ENCODE peak calls at places on chromosomes 16 and 17, in eight cellular contexts. One of them, this sample, is unnamed.

GRCh38 chr16:56448005-56448404 is 3.1 kb downstream of the NUDT21 start:
- DNase-seq in A549: no peak
- DNase-seq in AG04450: no peak
- DNase-seq in B cell: no peak
- DNase-seq in left ventricle myocardium inferior: no peak
- DNase-seq in lower leg skin: no peak
- DNase-seq in epithelial cell of esophagus: no peak
- DNase-seq in PC-3: no peak
- DNase-seq in this sample: no peak

GRCh38 chr17:48515925-48516900 is 14.6 kb downstream of the HOXB1 start:
- DNase-seq in PC-3: no peak
- DNase-seq in epithelial cell of esophagus: no peak
- DNase-seq in lower leg skin: no peak
- DNase-seq in left ventricle myocardium inferior: no peak
- DNase-seq in A549: no peak
- DNase-seq in AG04450: no peak
- DNase-seq in B cell: no peak
- DNase-seq in this sample: no peak

GRCh38 chr17:3828151-3828851 is 17.7 kb downstream of the NCBP3 start:
- DNase-seq in left ventricle myocardium inferior: no peak
- DNase-seq in epithelial cell of esophagus: no peak
- DNase-seq in lower leg skin: no peak
- DNase-seq in AG04450: peak
- DNase-seq in A549: no peak
- DNase-seq in PC-3: no peak
- DNase-seq in B cell: no peak
- DNase-seq in this sample: no peak

GRCh38 chr16:72740346-72740745 is 307.6 kb downstream of the ZFHX3 start:
- DNase-seq in A549: no peak
- DNase-seq in B cell: no peak
- DNase-seq in left ventricle myocardium inferior: no peak
- DNase-seq in lower leg skin: no peak
- DNase-seq in PC-3: peak
- DNase-seq in AG04450: peak
- DNase-seq in epithelial cell of esophagus: no peak
- DNase-seq in this sample: no peak

GRCh38 chr17:48624544-48625501 is 1.3 kb downstream of the HOXB9 start:
- DNase-seq in AG04450: no peak
- DNase-seq in B cell: peak
- DNase-seq in A549: peak
- DNase-seq in epithelial cell of esophagus: no peak
- DNase-seq in lower leg skin: no peak
- DNase-seq in PC-3: peak
- DNase-seq in left ventricle myocardium inferior: no peak
- DNase-seq in this sample: no peak

GRCh38 chr17:32815460-32815859 is 61.5 kb downstream of the MYO1D start:
- DNase-seq in lower leg skin: no peak
- DNase-seq in left ventricle myocardium inferior: no peak
- DNase-seq in PC-3: no peak
- DNase-seq in A549: no peak
- DNase-seq in epithelial cell of esophagus: no peak
- DNase-seq in B cell: no peak
- DNase-seq in AG04450: no peak
- DNase-seq in this sample: no peak

GRCh38 chr17:45123930-45124796 is 8.2 kb downstream of the PLCD3 start:
- DNase-seq in lower leg skin: peak
- DNase-seq in left ventricle myocardium inferior: no peak
- DNase-seq in A549: peak
- DNase-seq in PC-3: peak
- DNase-seq in AG04450: peak
- DNase-seq in B cell: no peak
- DNase-seq in epithelial cell of esophagus: peak
- DNase-seq in this sample: no peak

GRCh38 chr16:9139965-9140364 is 48.5 kb downstream of the HAPSTR1 start:
- DNase-seq in PC-3: peak
- DNase-seq in left ventricle myocardium inferior: no peak
- DNase-seq in epithelial cell of esophagus: peak
- DNase-seq in lower leg skin: no peak
- DNase-seq in B cell: peak
- DNase-seq in AG04450: no peak
- DNase-seq in A549: no peak
- DNase-seq in this sample: no peak

GRCh38 chr17:16470302-16470701 is 21.7 kb downstream of the LRRC75A start:
- DNase-seq in left ventricle myocardium inferior: no peak
- DNase-seq in A549: no peak
- DNase-seq in epithelial cell of esophagus: no peak
- DNase-seq in B cell: no peak
- DNase-seq in PC-3: no peak
- DNase-seq in AG04450: no peak
- DNase-seq in lower leg skin: no peak
- DNase-seq in this sample: no peak

GRCh38 chr17:83024205-83024971 is 55.0 kb upstream of the METRNL start:
- DNase-seq in B cell: no peak
- DNase-seq in lower leg skin: no peak
- DNase-seq in epithelial cell of esophagus: no peak
- DNase-seq in PC-3: no peak
- DNase-seq in AG04450: no peak
- DNase-seq in A549: no peak
- DNase-seq in left ventricle myocardium inferior: no peak
- DNase-seq in this sample: no peak

DNA sequence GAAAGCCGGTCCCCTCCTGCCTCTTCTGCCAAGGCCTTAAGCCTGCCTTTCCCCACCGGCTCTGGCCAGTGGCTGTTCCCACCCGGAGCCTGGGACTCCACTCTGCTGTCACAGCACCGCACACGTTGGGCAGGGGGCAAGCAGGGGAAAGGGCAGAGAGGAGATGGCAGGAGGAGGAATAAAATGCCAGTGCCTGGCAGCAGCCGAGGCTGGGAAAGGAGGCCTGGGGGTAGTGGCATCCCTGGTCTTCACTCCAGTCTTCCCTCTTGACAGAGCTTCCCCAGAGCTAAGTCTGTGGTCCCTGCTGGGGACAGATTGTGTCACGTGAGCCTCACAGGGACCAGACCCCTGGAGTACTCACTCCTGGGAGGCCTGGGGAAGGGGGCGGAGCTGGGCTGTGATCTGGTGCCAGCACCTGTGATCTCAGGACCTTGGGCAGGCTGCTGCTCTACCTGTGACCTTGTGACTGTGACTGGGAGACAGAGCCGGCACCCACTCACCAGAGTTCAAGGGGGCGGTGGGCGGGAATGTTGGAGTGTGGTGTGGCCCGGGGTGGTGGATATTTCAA is 97.2 kb upstream of the GSE1 start:
- DNase-seq in A549: no peak
- DNase-seq in B cell: no peak
- DNase-seq in left ventricle myocardium inferior: no peak
- DNase-seq in lower leg skin: no peak
- DNase-seq in PC-3: no peak
- DNase-seq in epithelial cell of esophagus: no peak
- DNase-seq in AG04450: no peak
- DNase-seq in this sample: no peak
- TF ChIP-seq CTCF in A549: no peak
- TF ChIP-seq CTCF in B cell: no peak
- TF ChIP-seq CTCF in left ventricle myocardium inferior: no peak
- TF ChIP-seq CTCF in lower leg skin: no peak
- TF ChIP-seq CTCF in PC-3: no peak
- TF ChIP-seq CTCF in epithelial cell of esophagus: no peak
- TF ChIP-seq CTCF in AG04450: no peak
- TF ChIP-seq CTCF in this sample: no peak

DNA sequence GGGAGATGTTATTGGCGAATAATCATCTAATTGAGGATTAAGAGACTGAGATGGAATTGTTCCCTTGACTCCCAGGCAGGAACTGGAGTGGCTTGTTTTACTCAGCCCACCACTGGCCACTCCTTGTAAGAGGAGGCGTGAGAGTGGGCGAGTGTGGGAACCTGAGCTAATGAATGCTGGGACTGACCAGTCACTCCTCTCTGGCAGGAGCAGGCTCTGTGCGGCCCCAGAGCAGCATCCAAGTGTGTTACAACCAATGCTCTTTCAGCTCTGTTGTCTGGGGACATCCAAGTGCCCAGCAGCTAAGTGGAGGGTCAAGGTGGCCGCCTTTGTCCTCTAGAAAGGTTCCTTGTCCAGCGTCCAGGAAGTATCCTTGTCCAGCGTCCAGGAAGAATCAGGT is 739.9 kb downstream of the CDH8 start:
- DNase-seq in B cell: no peak
- DNase-seq in lower leg skin: no peak
- DNase-seq in left ventricle myocardium inferior: no peak
- DNase-seq in A549: no peak
- DNase-seq in epithelial cell of esophagus: no peak
- DNase-seq in AG04450: no peak
- DNase-seq in PC-3: no peak
- DNase-seq in this sample: no peak
- TF ChIP-seq CTCF in B cell: no peak
- TF ChIP-seq CTCF in lower leg skin: no peak
- TF ChIP-seq CTCF in left ventricle myocardium inferior: no peak
- TF ChIP-seq CTCF in A549: no peak
- TF ChIP-seq CTCF in epithelial cell of esophagus: no peak
- TF ChIP-seq CTCF in AG04450: no peak
- TF ChIP-seq CTCF in PC-3: no peak
- TF ChIP-seq CTCF in this sample: no peak

DNA sequence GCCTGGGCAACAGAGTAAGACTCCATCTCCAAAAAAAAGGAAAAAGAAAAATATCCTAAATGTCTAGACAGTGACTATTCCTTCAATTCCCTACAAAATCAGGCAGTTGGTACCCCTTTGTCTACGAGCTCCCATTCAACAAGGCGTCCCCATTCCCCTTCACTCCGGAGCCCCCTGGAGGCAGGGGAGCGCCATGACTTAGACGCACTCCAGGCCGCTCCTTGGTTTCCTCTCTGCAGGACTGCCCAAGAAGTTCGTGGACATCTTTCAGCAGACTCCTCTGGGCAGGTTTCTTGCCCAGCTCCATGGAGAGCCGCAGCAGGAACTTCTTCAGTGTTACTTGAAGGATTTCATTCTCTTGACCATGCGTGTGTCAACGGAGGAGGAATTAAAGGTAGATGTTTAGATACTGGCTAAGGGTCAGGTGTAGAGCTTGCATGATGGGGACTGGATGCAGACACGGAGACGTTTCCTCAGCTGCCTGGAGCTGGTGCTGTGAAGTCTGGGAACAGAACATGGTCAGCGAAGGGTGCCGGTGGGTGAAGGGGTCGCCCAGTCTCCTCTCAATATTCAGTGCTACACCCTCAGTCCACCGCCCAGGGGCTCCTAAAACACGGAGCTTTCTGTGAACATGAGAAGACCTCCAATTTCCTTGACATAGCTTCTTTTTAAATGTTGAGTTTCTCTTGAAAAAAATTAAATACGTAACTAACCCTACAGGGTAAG is 53.3 kb upstream of the ENDOV start:
- DNase-seq in B cell: no peak
- DNase-seq in AG04450: no peak
- DNase-seq in left ventricle myocardium inferior: no peak
- DNase-seq in PC-3: peak
- DNase-seq in A549: peak
- DNase-seq in lower leg skin: no peak
- DNase-seq in epithelial cell of esophagus: peak
- DNase-seq in this sample: no peak
- TF ChIP-seq CTCF in B cell: peak
- TF ChIP-seq CTCF in AG04450: peak
- TF ChIP-seq CTCF in left ventricle myocardium inferior: peak
- TF ChIP-seq CTCF in PC-3: peak
- TF ChIP-seq CTCF in A549: peak
- TF ChIP-seq CTCF in lower leg skin: no peak
- TF ChIP-seq CTCF in epithelial cell of esophagus: peak
- TF ChIP-seq CTCF in this sample: peak

GRCh38 chr16:63458842-63459241 is 1422.6 kb upstream of the CDH8 start:
- DNase-seq in PC-3: no peak
- DNase-seq in lower leg skin: no peak
- DNase-seq in A549: no peak
- DNase-seq in epithelial cell of esophagus: no peak
- DNase-seq in left ventricle myocardium inferior: no peak
- DNase-seq in AG04450: no peak
- DNase-seq in B cell: no peak
- DNase-seq in this sample: no peak

GRCh38 chr16:63457869-63458268 is 1421.6 kb upstream of the CDH8 start:
- DNase-seq in A549: no peak
- DNase-seq in left ventricle myocardium inferior: no peak
- DNase-seq in B cell: no peak
- DNase-seq in epithelial cell of esophagus: no peak
- DNase-seq in AG04450: no peak
- DNase-seq in PC-3: no peak
- DNase-seq in lower leg skin: no peak
- DNase-seq in this sample: no peak

DNA sequence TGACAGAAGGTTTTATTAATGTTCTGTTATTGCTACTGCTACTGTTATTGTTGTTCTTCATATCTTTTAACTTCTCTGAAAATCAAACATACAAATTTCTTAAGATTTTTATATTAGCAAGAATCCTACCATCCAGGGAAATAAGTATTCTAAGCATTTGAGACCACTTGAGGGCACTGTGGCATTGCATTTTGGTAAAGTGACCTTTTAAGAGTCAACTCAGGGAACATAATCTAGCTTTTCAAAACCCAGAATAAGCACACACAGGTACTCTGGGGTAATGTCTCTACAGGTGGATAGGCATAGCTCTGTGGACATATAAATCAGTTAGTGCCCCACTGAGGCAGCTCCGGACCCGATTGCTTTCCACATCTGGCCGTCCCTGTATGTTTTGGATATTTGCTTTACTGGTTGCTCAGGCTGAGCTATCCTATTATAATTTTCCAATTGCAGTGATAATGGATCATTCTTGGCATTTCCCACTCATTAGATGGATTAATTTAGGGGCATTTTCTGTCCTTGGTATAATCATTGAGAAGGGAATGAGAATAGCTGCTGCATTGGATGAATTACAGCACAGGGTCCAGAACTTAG is 1425.1 kb upstream of the CDH8 start:
- DNase-seq in A549: no peak
- DNase-seq in epithelial cell of esophagus: peak
- DNase-seq in AG04450: no peak
- DNase-seq in left ventricle myocardium inferior: no peak
- DNase-seq in lower leg skin: no peak
- DNase-seq in PC-3: peak
- DNase-seq in B cell: no peak
- DNase-seq in this sample: peak
- TF ChIP-seq CTCF in A549: peak
- TF ChIP-seq CTCF in epithelial cell of esophagus: peak
- TF ChIP-seq CTCF in AG04450: peak
- TF ChIP-seq CTCF in left ventricle myocardium inferior: peak
- TF ChIP-seq CTCF in lower leg skin: no peak
- TF ChIP-seq CTCF in PC-3: peak
- TF ChIP-seq CTCF in B cell: no peak
- TF ChIP-seq CTCF in this sample: peak